ENCODE peak calls at places on chromosome 9, in six cellular contexts. E is H1, V is neuronal stem cell, I is mesenchymal stem cell, Q is H9, P is trophoblast cell. H is an unnamed sample.

GRCh38 chr9:36870960-36871359 is 163.1 kb downstream of the PAX5 start:
- DNase-seq in E (no peak), V (no peak), I (no peak), Q (no peak), P (no peak), H (no peak)

GRCh38 chr9:131679261-131680020 is 60.4 kb downstream of the RAPGEF1 start:
- DNase-seq in E (no peak), V (no peak), I (no peak), Q (no peak), P (no peak), H (no peak)

GRCh38 chr9:133491656-133491925 is 12.7 kb upstream of the SLC2A6 start:
- DNase-seq in E (no peak), V (no peak), I (no peak), Q (no peak), P (no peak), H (no peak)

GRCh38 chr9:98172604-98173003 is 19.8 kb downstream of the CORO2A start:
- DNase-seq in E (no peak), V (no peak), I (no peak), Q (peak), P (peak), H (peak)

GRCh38 chr9:100064872-100065581 is 33.8 kb downstream of the ERP44 start:
- DNase-seq in E (no peak), V (no peak), I (peak), Q (no peak), P (peak), H (peak)

GRCh38 chr9:125431741-125432271 is 170.2 kb downstream of the GAPVD1 start:
- DNase-seq in E (no peak), V (no peak), I (no peak), Q (peak), P (no peak), H (no peak)

GRCh38 chr9:84229186-84229585 is 111.4 kb downstream of the SLC28A3 start:
- DNase-seq in E (no peak), V (no peak), I (no peak), Q (no peak), P (no peak), H (no peak)

GRCh38 chr9:98087420-98088354 is 31.2 kb downstream of the NANS start:
- DNase-seq in E (peak), V (peak), I (peak), Q (peak), P (peak), H (peak)

GRCh38 chr9:130561056-130561455 is 18.3 kb upstream of the FUBP3 start:
- DNase-seq in E (no peak), V (no peak), I (peak), Q (no peak), P (no peak), H (no peak)

GRCh38 chr9:106286249-106286648 is 576.7 kb upstream of the ZNF462 start:
- DNase-seq in E (no peak), V (peak), I (peak), Q (peak), P (no peak), H (no peak)

GRCh38 chr9:126514037-126514821 is 99.5 kb upstream of the LMX1B start:
- DNase-seq in E (peak), V (peak), I (peak), Q (peak), P (peak), H (peak)

GRCh38 chr9:108636023-108636422 is 219.8 kb downstream of the ACTL7B start:
- DNase-seq in E (no peak), V (no peak), I (no peak), Q (peak), P (no peak), H (no peak)

GRCh38 chr9:130680836-130681768 is 12.5 kb upstream of the EXOSC2 start:
- DNase-seq in E (peak), V (no peak), I (peak), Q (peak), P (peak), H (peak)

GRCh38 chr9:38083858-38084555 is 15.0 kb upstream of the SHB start:
- DNase-seq in E (no peak), V (no peak), I (peak), Q (no peak), P (no peak), H (no peak)

GRCh38 chr9:73573235-73573634 is 421.6 kb downstream of the ANXA1 start:
- DNase-seq in E (no peak), V (no peak), I (no peak), Q (no peak), P (no peak), H (no peak)

GRCh38 chr9:133658442-133659431 is 22.6 kb downstream of the DBH start:
- DNase-seq in E (peak), V (peak), I (peak), Q (no peak), P (peak), H (peak)

GRCh38 chr9:25975667-25976066 is 297.4 kb upstream of the TUSC1 start:
- DNase-seq in E (no peak), V (no peak), I (no peak), Q (no peak), P (no peak), H (no peak)

GRCh38 chr9:114282507-114282906 is 40.4 kb upstream of the ORM1 start:
- DNase-seq in E (no peak), V (no peak), I (no peak), Q (no peak), P (no peak), H (no peak)

GRCh38 chr9:3475300-3476020 is 50.3 kb downstream of the RFX3 start:
- DNase-seq in E (no peak), V (no peak), I (no peak), Q (no peak), P (no peak), H (no peak)

GRCh38 chr9:136741885-136742568 is 713 bp downstream of the LCN10 start:
- DNase-seq in E (no peak), V (no peak), I (no peak), Q (no peak), P (no peak), H (no peak)

GRCh38 chr9:115633099-115633498 is 515.1 kb upstream of the TNC start:
- DNase-seq in E (no peak), V (no peak), I (no peak), Q (no peak), P (no peak), H (peak)

GRCh38 chr9:77959803-77960202 is 71.8 kb downstream of the GNAQ start:
- DNase-seq in E (no peak), V (no peak), I (no peak), Q (no peak), P (no peak), H (no peak)

GRCh38 chr9:95343725-95344287 is 26.3 kb upstream of the FANCC start:
- DNase-seq in E (no peak), V (no peak), I (peak), Q (no peak), P (no peak), H (no peak)

GRCh38 chr9:119283118-119283794 is 86.0 kb downstream of the BRINP1 start:
- DNase-seq in E (peak), V (no peak), I (no peak), Q (peak), P (no peak), H (no peak)

GRCh38 chr9:16964228-16964627 is 93.8 kb upstream of the BNC2 start:
- DNase-seq in E (no peak), V (no peak), I (peak), Q (no peak), P (no peak), H (peak)

GRCh38 chr9:136153381-136154065 is 34.8 kb upstream of the TMEM250 start:
- DNase-seq in E (peak), V (no peak), I (no peak), Q (no peak), P (no peak), H (no peak)

GRCh38 chr9:120931278-120932085 is 4.9 kb upstream of the TRAF1 start:
- DNase-seq in E (no peak), V (no peak), I (peak), Q (no peak), P (peak), H (peak)

GRCh38 chr9:79617395-79617794 is 45.6 kb downstream of the TLE4 start:
- DNase-seq in E (no peak), V (no peak), I (no peak), Q (no peak), P (no peak), H (peak)

GRCh38 chr9:15722888-15723287 is 170.0 kb downstream of the CCDC171 start:
- DNase-seq in E (no peak), V (peak), I (no peak), Q (peak), P (no peak), H (peak)

GRCh38 chr9:27529316-27530278 is at the start of gene MOB3B:
- DNase-seq in E (peak), V (peak), I (peak), Q (peak), P (peak), H (peak)

GRCh38 chr9:96014078-96014477 is 138.6 kb downstream of the ERCC6L2 start:
- DNase-seq in E (no peak), V (no peak), I (no peak), Q (no peak), P (no peak), H (no peak)

GRCh38 chr9:93713716-93714115 is 137.3 kb downstream of the PHF2 start:
- DNase-seq in E (no peak), V (no peak), I (no peak), Q (no peak), P (no peak), H (no peak)

GRCh38 chr9:70534471-70534870 is 120.0 kb upstream of the KLF9 start:
- DNase-seq in E (no peak), V (no peak), I (no peak), Q (no peak), P (no peak), H (peak)

GRCh38 chr9:88998911-88999310 is 7.6 kb downstream of the S1PR3 start:
- DNase-seq in E (peak), V (no peak), I (peak), Q (no peak), P (no peak), H (no peak)

GRCh38 chr9:127586537-127586936 is 25.5 kb upstream of the STXBP1 start:
- DNase-seq in E (peak), V (peak), I (peak), Q (peak), P (peak), H (peak)

GRCh38 chr9:2838356-2838983 is 5.4 kb downstream of the PUM3 start:
- DNase-seq in E (no peak), V (no peak), I (peak), Q (no peak), P (no peak), H (peak)

GRCh38 chr9:35756743-35757526 is 2.9 kb upstream of the MSMP start:
- DNase-seq in E (peak), V (peak), I (peak), Q (peak), P (peak), H (no peak)
- H3K4ac ChIP-seq in E (no peak), V (no peak), I (no peak), Q (no peak), P (peak), H (no peak)

GRCh38 chr9:34374339-34374738 is 2.4 kb downstream of the MYORG start:
- DNase-seq in E (no peak), V (no peak), I (no peak), Q (no peak), P (no peak), H (no peak)

GRCh38 chr9:34377402-34377741 is 674 bp upstream of the MYORG start:
- DNase-seq in E (no peak), V (no peak), I (peak), Q (no peak), P (no peak), H (no peak)

GRCh38 chr9:34374905-34375552 is 1.7 kb downstream of the MYORG start:
- DNase-seq in E (no peak), V (no peak), I (no peak), Q (peak), P (peak), H (no peak)

GRCh38 chr9:34376596-34377401 is at the start of gene MYORG:
- DNase-seq in E (peak), V (peak), I (peak), Q (peak), P (peak), H (peak)

DNA sequence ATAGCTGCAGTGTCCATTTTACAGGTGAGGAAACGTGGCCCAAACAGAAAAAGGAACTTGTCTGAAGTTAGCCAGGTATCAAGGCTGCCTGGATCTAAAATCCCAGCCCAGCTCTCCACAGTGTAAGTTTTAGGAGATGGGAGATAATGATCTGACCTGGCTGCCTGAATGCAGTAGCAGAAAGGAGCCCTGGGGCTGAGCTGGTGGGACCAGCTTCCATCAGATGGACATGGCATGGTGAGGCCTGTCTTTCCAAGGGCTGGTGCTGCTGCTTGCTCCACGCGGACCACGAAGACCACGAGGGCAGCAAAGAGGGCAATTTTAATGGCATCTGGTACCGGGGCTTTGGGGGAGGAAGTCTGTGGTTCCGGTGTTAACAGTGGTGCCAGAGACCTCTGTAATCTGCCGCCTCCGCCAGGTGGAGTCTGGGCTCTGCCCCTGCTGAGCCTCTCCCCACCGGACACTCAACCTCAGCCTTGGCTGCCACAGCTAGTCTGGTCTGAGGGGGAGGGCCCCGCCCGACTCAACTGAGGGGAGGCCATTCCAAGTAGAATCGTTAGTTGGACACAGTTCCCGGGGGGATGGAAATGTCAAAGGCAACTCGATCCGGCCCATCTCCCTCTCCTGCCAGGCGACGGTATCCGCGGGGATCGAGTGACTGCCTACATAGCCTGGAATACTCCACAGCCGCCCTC is 650 bp downstream of the MYORG start:
- DNase-seq in E (no peak), V (peak), I (peak), Q (peak), P (peak), H (no peak)
- H3K4ac ChIP-seq in E (no peak), V (no peak), I (no peak), Q (no peak), P (peak), H (no peak)

DNA sequence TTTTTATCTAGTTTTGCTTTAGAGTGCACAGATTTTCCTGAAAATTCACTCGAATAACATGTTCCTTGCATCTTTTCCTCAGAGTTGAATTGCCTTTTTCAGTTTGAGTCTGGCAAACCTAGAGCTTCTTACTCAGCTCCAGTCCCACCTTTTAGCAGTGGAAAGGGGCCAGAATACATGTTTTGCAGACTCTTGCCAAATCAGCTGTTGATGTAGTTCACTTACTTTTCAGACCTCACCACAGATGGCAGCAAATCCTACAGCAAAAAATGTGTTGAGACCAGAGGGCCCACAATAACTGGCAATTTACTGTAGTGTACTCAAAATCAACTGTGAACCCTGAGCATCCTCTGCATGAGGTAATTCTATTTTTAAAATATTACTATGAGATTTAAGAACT is 545.2 kb upstream of the ACO1 start:
- DNase-seq in E (no peak), V (no peak), I (no peak), Q (no peak), P (no peak), H (no peak)
- H3K4ac ChIP-seq in E (no peak), V (no peak), I (no peak), Q (no peak), P (no peak), H (no peak)

DNA sequence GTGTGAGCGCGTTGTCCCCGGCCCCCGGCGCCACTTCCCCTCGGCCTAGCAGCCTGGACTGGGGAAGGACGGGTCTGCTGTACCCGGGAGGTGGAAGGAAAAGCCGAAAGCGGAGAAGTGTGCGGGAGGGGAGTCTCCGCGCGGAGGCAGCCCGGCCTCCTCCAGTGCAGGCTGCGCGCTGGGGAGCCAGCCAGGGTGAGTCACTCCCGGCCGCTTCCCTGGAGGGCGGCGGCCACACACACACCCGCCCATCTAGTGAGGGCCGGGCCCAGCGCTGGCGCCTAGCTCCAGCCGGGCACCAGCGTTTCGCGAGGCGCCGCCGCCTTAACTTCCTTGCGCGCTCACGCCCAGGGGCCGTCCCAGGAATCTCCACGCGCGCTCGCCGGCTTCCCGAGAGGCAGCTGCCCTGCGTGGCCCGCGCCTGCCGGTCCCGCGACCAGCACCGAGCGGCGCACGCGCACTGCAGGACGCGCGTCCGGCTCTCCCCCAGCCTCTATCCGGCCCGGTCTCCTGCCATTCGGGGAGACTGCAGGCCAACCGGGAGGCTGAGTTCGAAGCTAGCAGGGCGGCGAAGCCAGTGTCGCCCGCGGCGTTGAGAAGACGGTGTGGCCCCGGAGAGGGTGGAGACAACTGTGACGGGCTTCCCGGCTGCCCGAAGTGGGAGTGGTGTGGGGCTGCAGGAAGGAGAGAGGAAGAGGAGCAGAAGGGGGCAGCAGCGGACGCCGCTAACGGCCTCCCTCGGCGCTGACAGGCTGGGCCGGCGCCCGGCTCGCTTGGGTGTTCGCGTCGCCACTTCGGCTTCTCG is at the start of gene JAK2:
- DNase-seq in E (peak), V (peak), I (peak), Q (peak), P (peak), H (peak)
- H3K4ac ChIP-seq in E (no peak), V (peak), I (peak), Q (no peak), P (peak), H (peak)